ENCODE peak calls at places on chromosomes 3 and 15, in five cellular contexts. T is body of pancreas, N is HCT116, P is Peyer's patch, U is right lobe of liver. Y is an unnamed sample.

GRCh38 chr3:185253645-185254410 is at the start of gene EHHADH:
- DNase-seq in T (peak; percentile 85), N (peak; percentile 23), P (peak; percentile 42), U (peak; percentile 94), Y (peak; percentile 81)

GRCh38 chr3:100103558-100104441 is 10.5 kb downstream of the FILIP1L start:
- DNase-seq in T (peak; percentile 31), N (no peak), P (no peak), U (peak; percentile 90), Y (no peak)

GRCh38 chr3:28348286-28348636 is 260 bp upstream of the ZCWPW2 start:
- DNase-seq in T (peak; percentile 95), N (no peak), P (no peak), U (no peak), Y (no peak)

GRCh38 chr3:194739498-194740284 is 54.0 kb downstream of the FAM43A start:
- DNase-seq in T (no peak), N (peak; percentile 10), P (no peak), U (no peak), Y (no peak)

GRCh38 chr15:40069178-40070165 is 30.5 kb upstream of the SRP14 start:
- DNase-seq in T (peak; percentile 99), N (peak; percentile 73), P (peak; percentile 77), U (peak; percentile 99), Y (peak; percentile 94)

GRCh38 chr15:77243146-77243545 is 172.2 kb upstream of the TSPAN3 start:
- DNase-seq in T (no peak), N (no peak), P (no peak), U (no peak), Y (no peak)

GRCh38 chr3:126100688-126101301 is 16.9 kb upstream of the SLC41A3 start:
- DNase-seq in T (no peak), N (no peak), P (no peak), U (no peak), Y (no peak)

GRCh38 chr3:40951636-40952035 is 247.7 kb upstream of the CTNNB1 start:
- DNase-seq in T (no peak), N (no peak), P (no peak), U (no peak), Y (no peak)

GRCh38 chr3:147404800-147405551 is 1.4 kb downstream of the ZIC4 start:
- DNase-seq in T (no peak), N (no peak), P (no peak), U (no peak), Y (no peak)

GRCh38 chr3:98556164-98557130 is 24.7 kb downstream of the GPR15 start:
- DNase-seq in T (no peak), N (peak; percentile 93), P (no peak), U (no peak), Y (no peak)

GRCh38 chr3:98558100-98558499 is 26.3 kb downstream of the GPR15 start:
- DNase-seq in T (no peak), N (no peak), P (no peak), U (no peak), Y (no peak)

GRCh38 chr3:98555025-98555379 is 23.2 kb downstream of the GPR15 start:
- DNase-seq in T (no peak), N (peak; percentile 91), P (no peak), U (no peak), Y (no peak)

GRCh38 chr3:98554580-98554979 is 22.8 kb downstream of the GPR15 start:
- DNase-seq in T (no peak), N (no peak), P (no peak), U (no peak), Y (no peak)

GRCh38 chr3:98557324-98558010 is 25.7 kb downstream of the GPR15 start:
- DNase-seq in T (no peak), N (no peak), P (no peak), U (no peak), Y (no peak)
- TF ChIP-seq POLR2A in T (no peak), N (no peak), P (no peak), U (no peak), Y (no peak)

DNA sequence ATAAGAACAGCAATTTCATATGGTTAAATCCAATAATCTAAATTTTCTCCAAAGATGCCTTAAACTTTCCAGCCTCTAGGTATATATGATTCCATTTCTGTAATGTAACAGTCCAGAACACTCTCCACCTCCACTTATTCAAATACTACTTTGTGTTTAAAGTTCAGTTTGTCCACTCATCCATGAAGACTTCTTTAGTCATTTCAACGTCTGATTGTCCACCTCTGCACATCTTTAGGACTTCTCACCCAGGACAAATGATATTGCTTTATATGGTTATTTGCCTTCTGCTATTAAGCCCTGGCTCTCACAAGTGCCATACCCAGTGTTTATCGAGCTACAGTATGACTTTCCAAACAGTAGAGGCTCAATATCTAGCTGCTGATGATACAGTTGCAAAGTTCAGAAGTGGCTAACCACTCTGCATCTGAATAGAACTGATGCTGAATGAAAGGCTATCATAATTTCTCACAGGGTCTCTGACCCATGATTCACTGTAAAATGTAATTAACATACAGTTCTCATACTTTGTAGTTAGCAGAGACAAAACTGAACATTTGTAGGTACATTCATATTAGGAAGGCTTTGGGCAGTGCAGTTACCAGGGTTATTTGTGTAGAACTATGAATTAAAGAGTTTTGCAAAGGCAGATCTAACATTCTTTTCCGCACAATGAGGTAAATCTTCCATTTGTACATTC is 93.7 kb upstream of the MBNL1 start:
- DNase-seq in T (no peak), N (no peak), P (no peak), U (no peak), Y (no peak)
- H3K27ac ChIP-seq in T (no peak overlapping the region), N (no peak overlapping the region), P (no peak overlapping the region), U (no peak overlapping the region), Y (no peak overlapping the region)

GRCh38 chr3:48716982-48717746 is at the start of gene IP6K2:
- DNase-seq in T (peak; percentile 99), N (peak; percentile 94), P (peak; percentile 96), U (peak; percentile 99), Y (peak; percentile 99)
- TF ChIP-seq POLR2A in T (peak; percentile 88), N (peak; percentile 81), P (peak; percentile 71), U (peak; percentile 66), Y (no peak)

GRCh38 chr3:105473521-105474223 is 107.0 kb downstream of the ALCAM start:
- DNase-seq in T (no peak), N (no peak), P (no peak), U (no peak), Y (no peak)
- H3K27ac ChIP-seq in T (no peak overlapping the region), N (no peak overlapping the region), P (no peak overlapping the region), U (no peak overlapping the region), Y (no peak overlapping the region)

GRCh38 chr3:183529717-183530116 is 25.8 kb downstream of the KLHL6 start:
- DNase-seq in T (no peak), N (no peak), P (peak; percentile 46), U (no peak), Y (no peak)

GRCh38 chr3:183533410-183534132 is 21.9 kb downstream of the KLHL6 start:
- DNase-seq in T (no peak), N (no peak), P (peak; percentile 53), U (no peak), Y (no peak)

GRCh38 chr3:183536238-183536880 is 19.1 kb downstream of the KLHL6 start:
- DNase-seq in T (no peak), N (no peak), P (peak; percentile 78), U (no peak), Y (no peak)

GRCh38 chr3:183534249-183534648 is 21.3 kb downstream of the KLHL6 start:
- DNase-seq in T (no peak), N (no peak), P (no peak), U (no peak), Y (no peak)

GRCh38 chr3:183532620-183533409 is 22.7 kb downstream of the KLHL6 start:
- DNase-seq in T (no peak), N (no peak), P (peak; percentile 15), U (no peak), Y (no peak)
- TF ChIP-seq POLR2A in T (no peak), N (no peak), P (no peak), U (no peak), Y (no peak)

GRCh38 chr3:169722715-169723114 is 42.1 kb downstream of the TERC start:
- DNase-seq in T (no peak), N (no peak), P (no peak), U (no peak), Y (no peak)
- H3K27ac ChIP-seq in T (no peak overlapping the region), N (no peak overlapping the region), P (no peak overlapping the region), U (no peak overlapping the region), Y (no peak overlapping the region)

GRCh38 chr3:129162729-129163579 is 2.1 kb upstream of the ISY1 start:
- DNase-seq in T (no peak), N (no peak), P (no peak), U (peak; percentile 21), Y (no peak)
- TF ChIP-seq POLR2A in T (no peak), N (no peak), P (no peak), U (no peak), Y (no peak)

DNA sequence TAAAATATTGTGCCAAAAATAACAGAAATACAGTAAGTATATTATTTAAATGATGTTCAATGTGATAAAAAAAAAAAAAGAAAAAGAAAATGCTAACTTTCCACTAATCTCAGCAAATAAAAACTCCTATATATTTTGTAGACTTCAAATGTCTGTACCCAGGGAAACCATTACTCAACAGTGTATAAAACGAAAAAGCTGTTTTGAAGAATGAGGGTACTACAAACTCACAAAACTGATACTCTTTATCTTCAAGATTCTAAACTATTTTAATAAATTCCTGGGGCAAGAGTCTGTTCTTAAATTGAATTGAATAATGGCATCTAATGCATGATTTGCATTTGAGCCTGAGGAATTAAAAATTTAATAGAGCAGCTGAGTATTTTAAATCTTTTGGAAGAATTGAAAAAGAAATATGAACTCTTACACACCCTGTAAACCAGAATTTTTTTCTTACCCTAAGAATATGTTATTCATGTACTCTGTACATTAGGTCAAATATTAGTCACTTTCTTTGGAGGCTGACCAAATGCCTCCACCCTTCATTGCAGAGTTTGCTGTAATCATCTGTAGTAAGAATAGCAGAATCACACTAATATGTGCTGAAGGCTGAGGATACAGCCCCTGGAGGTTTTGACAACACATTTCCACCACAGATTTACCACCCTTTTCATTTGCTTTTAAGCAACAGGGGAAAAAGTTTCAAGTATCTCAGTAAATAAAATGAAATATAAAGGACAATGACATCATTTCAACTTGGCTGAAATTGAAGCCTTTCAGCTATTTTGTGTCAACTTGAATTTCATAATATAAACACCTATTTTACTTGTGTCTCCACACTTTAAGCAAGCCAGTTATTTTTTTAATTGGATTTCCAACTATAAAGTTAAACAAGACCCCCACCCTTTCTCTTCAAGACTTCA is 79.7 kb downstream of the FBN1 start:
- DNase-seq in T (no peak), N (no peak), P (no peak), U (no peak), Y (no peak)
- H3K27ac ChIP-seq in T (no peak overlapping the region), N (no peak overlapping the region), P (no peak overlapping the region), U (no peak overlapping the region), Y (no peak overlapping the region)

DNA sequence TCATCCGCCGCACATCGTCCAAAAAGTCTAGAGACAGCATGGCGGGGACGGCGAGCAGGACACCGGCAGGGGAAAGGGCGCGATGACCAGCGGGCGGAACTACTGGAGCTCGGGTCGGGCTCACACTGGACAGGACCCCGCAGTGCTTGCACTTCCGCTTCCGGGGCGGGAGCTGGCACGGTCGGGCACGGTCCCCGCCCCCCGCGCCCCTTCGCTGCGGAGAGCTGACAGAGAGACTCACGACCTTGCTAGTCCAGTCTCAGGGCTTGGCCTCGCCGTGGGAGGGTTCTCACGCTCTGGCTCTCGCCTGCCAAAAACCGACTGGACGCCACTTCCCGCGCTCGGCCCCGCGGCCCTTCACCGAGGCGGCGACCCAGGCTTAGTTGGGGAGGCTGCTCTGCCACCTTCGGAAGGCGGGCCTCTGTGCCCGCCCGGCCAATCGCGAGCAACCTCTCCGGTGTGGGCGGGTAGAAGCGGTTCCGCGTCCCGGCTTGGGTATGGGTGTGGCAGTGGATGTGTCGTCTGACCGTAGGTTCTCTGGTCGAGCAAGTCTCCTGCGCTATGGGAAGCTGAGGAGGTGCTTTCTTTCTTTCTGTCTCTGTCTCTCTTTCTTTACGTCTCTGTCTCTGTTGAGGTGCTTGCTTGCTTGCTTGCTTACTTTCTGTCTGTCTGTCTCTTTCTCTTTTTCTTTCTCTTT is at the start of gene SEC11A:
- DNase-seq in T (peak; percentile 96), N (peak; percentile 92), P (peak; percentile 95), U (peak; percentile 97), Y (peak; percentile 97)
- TF ChIP-seq POLR2A in T (peak; percentile 96), N (peak; percentile 96), P (peak; percentile 93), U (peak; percentile 83), Y (peak; percentile 11)